ENCODE peak calls at places on chromosomes 12 and 14, in seven cellular contexts. One of them, this sample, is unnamed.

GRCh38 chr14:33720388-33720787 is 230.5 kb downstream of the EGLN3 start:
- DNase-seq in tibial artery: no peak
- DNase-seq in lower leg skin: no peak
- DNase-seq in fibroblast of pulmonary artery: no peak
- DNase-seq in AG04450: no peak
- DNase-seq in GM12865: no peak
- DNase-seq in A549: no peak
- DNase-seq in this sample: no peak

GRCh38 chr12:47717443-47718193 is 7.7 kb downstream of the ENDOU start:
- DNase-seq in tibial artery: peak; percentile 94
- DNase-seq in lower leg skin: peak; percentile 95
- DNase-seq in fibroblast of pulmonary artery: peak; percentile 93
- DNase-seq in AG04450: peak; percentile 64
- DNase-seq in GM12865: peak; percentile 62
- DNase-seq in A549: peak; percentile 91
- DNase-seq in this sample: no peak

GRCh38 chr14:42248131-42248530 is 641.5 kb downstream of the LRFN5 start:
- DNase-seq in tibial artery: no peak
- DNase-seq in lower leg skin: no peak
- DNase-seq in fibroblast of pulmonary artery: no peak
- DNase-seq in AG04450: no peak
- DNase-seq in GM12865: no peak
- DNase-seq in A549: no peak
- DNase-seq in this sample: no peak

GRCh38 chr14:101875041-101875725 is 89.2 kb upstream of the DYNC1H1 start:
- DNase-seq in tibial artery: no peak
- DNase-seq in lower leg skin: no peak
- DNase-seq in fibroblast of pulmonary artery: no peak
- DNase-seq in AG04450: no peak
- DNase-seq in GM12865: no peak
- DNase-seq in A549: no peak
- DNase-seq in this sample: no peak

GRCh38 chr14:58298880-58299664 is 717 bp downstream of the ARID4A start:
- DNase-seq in tibial artery: peak; percentile 69
- DNase-seq in lower leg skin: peak; percentile 90
- DNase-seq in fibroblast of pulmonary artery: no peak
- DNase-seq in AG04450: no peak
- DNase-seq in GM12865: peak; percentile 38
- DNase-seq in A549: peak; percentile 22
- DNase-seq in this sample: no peak

GRCh38 chr12:33977887-33978286 is 44.4 kb upstream of the ALG10 start:
- DNase-seq in tibial artery: no peak
- DNase-seq in lower leg skin: no peak
- DNase-seq in fibroblast of pulmonary artery: no peak
- DNase-seq in AG04450: no peak
- DNase-seq in GM12865: no peak
- DNase-seq in A549: no peak
- DNase-seq in this sample: no peak

GRCh38 chr12:6276936-6277615 is 33.4 kb upstream of the PLEKHG6 start:
- DNase-seq in tibial artery: peak; percentile 50
- DNase-seq in lower leg skin: no peak
- DNase-seq in fibroblast of pulmonary artery: no peak
- DNase-seq in AG04450: no peak
- DNase-seq in GM12865: no peak
- DNase-seq in A549: no peak
- DNase-seq in this sample: no peak

GRCh38 chr12:109092484-109093021 is 719 bp downstream of the ALKBH2 start:
- DNase-seq in tibial artery: peak; percentile 21
- DNase-seq in lower leg skin: no peak
- DNase-seq in fibroblast of pulmonary artery: no peak
- DNase-seq in AG04450: no peak
- DNase-seq in GM12865: no peak
- DNase-seq in A549: no peak
- DNase-seq in this sample: no peak

GRCh38 chr12:77591959-77592358 is 238.7 kb upstream of the NAV3 start:
- DNase-seq in tibial artery: no peak
- DNase-seq in lower leg skin: no peak
- DNase-seq in fibroblast of pulmonary artery: no peak
- DNase-seq in AG04450: no peak
- DNase-seq in GM12865: no peak
- DNase-seq in A549: no peak
- DNase-seq in this sample: no peak

GRCh38 chr12:3604750-3605638 is 114.0 kb downstream of the PRMT8 start:
- DNase-seq in tibial artery: no peak
- DNase-seq in lower leg skin: no peak
- DNase-seq in fibroblast of pulmonary artery: peak; percentile 3
- DNase-seq in AG04450: no peak
- DNase-seq in GM12865: no peak
- DNase-seq in A549: no peak
- DNase-seq in this sample: peak; percentile 19

GRCh38 chr14:58191763-58192596 is 8.0 kb upstream of the ACTR10 start:
- DNase-seq in tibial artery: no peak
- DNase-seq in lower leg skin: no peak
- DNase-seq in fibroblast of pulmonary artery: no peak
- DNase-seq in AG04450: no peak
- DNase-seq in GM12865: no peak
- DNase-seq in A549: no peak
- DNase-seq in this sample: no peak

GRCh38 chr14:95667251-95667693 is 19.0 kb upstream of the TCL1B start:
- DNase-seq in tibial artery: no peak
- DNase-seq in lower leg skin: peak; percentile 78
- DNase-seq in fibroblast of pulmonary artery: no peak
- DNase-seq in AG04450: no peak
- DNase-seq in GM12865: peak; percentile 37
- DNase-seq in A549: no peak
- DNase-seq in this sample: no peak

GRCh38 chr12:7066596-7066995 is 6.1 kb downstream of the C1S start:
- DNase-seq in tibial artery: no peak
- DNase-seq in lower leg skin: peak; percentile 53
- DNase-seq in fibroblast of pulmonary artery: no peak
- DNase-seq in AG04450: no peak
- DNase-seq in GM12865: no peak
- DNase-seq in A549: no peak
- DNase-seq in this sample: no peak

DNA sequence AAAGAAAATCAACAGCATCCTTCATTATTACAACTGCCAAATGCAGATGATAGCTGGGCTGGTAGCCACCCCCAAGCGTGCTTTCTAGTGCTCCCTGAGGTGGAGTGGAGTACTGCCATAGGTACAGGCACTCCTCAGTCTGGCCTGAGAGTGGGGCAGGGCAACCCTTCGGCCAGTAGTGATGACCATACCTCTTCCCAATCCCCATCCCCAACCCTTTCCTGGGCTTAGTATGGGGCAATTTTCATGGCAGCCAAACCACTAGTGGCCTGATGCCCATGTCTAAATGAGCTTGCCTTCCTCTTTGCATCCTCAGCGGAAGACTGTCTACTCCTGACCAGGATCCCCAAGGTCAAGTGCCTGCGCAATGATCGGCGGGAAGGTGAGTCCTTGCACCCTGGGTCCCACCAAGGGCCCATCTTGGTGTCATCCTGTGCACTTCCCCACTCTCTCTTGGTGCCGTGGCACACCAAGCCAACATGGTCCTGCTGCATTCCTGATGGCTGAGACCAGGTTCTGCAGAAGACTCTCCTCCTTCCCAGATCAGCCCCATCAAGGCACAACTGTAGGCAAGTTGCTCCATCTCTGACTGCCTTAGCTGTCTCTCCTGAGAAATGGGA is 65.8 kb downstream of the GALNT16 start:
- DNase-seq in tibial artery: peak; percentile 57
- DNase-seq in lower leg skin: peak; percentile 70
- DNase-seq in fibroblast of pulmonary artery: no peak
- DNase-seq in AG04450: no peak
- DNase-seq in GM12865: no peak
- DNase-seq in A549: peak; percentile 48
- DNase-seq in this sample: no peak
- TF ChIP-seq CTCF in tibial artery: no peak
- TF ChIP-seq CTCF in lower leg skin: no peak
- TF ChIP-seq CTCF in fibroblast of pulmonary artery: peak; percentile 21
- TF ChIP-seq CTCF in AG04450: peak; percentile 14
- TF ChIP-seq CTCF in GM12865: peak; percentile 18
- TF ChIP-seq CTCF in A549: no peak
- TF ChIP-seq CTCF in this sample: no peak

GRCh38 chr12:81077686-81078441 is at the start of gene ACSS3:
- DNase-seq in tibial artery: peak; percentile 71
- DNase-seq in lower leg skin: peak; percentile 89
- DNase-seq in fibroblast of pulmonary artery: peak; percentile 34
- DNase-seq in AG04450: no peak
- DNase-seq in GM12865: no peak
- DNase-seq in A549: no peak
- DNase-seq in this sample: no peak
- H3K4me3 ChIP-seq in tibial artery: peak within 1 kb of the TSS; percentile 92
- H3K4me3 ChIP-seq in lower leg skin: peak within 1 kb of the TSS; percentile 66
- H3K4me3 ChIP-seq in fibroblast of pulmonary artery: peak within 1 kb of the TSS; percentile 49
- H3K4me3 ChIP-seq in AG04450: peak within 1 kb of the TSS; percentile 58
- H3K4me3 ChIP-seq in GM12865: no peak within 1 kb of the TSS
- H3K4me3 ChIP-seq in A549: peak within 1 kb of the TSS; percentile 27
- H3K4me3 ChIP-seq in this sample: peak within 1 kb of the TSS; percentile 62

GRCh38 chr14:88563845-88564244 is 1.0 kb downstream of the ZC3H14 start:
- DNase-seq in tibial artery: no peak
- DNase-seq in lower leg skin: no peak
- DNase-seq in fibroblast of pulmonary artery: no peak
- DNase-seq in AG04450: no peak
- DNase-seq in GM12865: no peak
- DNase-seq in A549: no peak
- DNase-seq in this sample: no peak

GRCh38 chr14:88562532-88562830 is 356 bp upstream of the ZC3H14 start:
- DNase-seq in tibial artery: no peak
- DNase-seq in lower leg skin: no peak
- DNase-seq in fibroblast of pulmonary artery: no peak
- DNase-seq in AG04450: no peak
- DNase-seq in GM12865: no peak
- DNase-seq in A549: no peak
- DNase-seq in this sample: no peak

GRCh38 chr14:88556581-88556980 is 1.8 kb upstream of the PTPN21 start:
- DNase-seq in tibial artery: no peak
- DNase-seq in lower leg skin: no peak
- DNase-seq in fibroblast of pulmonary artery: no peak
- DNase-seq in AG04450: no peak
- DNase-seq in GM12865: no peak
- DNase-seq in A549: no peak
- DNase-seq in this sample: no peak

GRCh38 chr14:88562831-88563686 is at the start of gene ZC3H14:
- DNase-seq in tibial artery: peak; percentile 90
- DNase-seq in lower leg skin: peak; percentile 95
- DNase-seq in fibroblast of pulmonary artery: peak; percentile 88
- DNase-seq in AG04450: peak; percentile 52
- DNase-seq in GM12865: peak; percentile 94
- DNase-seq in A549: peak; percentile 82
- DNase-seq in this sample: no peak

GRCh38 chr14:88559852-88560251 is 3.0 kb upstream of the ZC3H14 start:
- DNase-seq in tibial artery: no peak
- DNase-seq in lower leg skin: no peak
- DNase-seq in fibroblast of pulmonary artery: peak; percentile 69
- DNase-seq in AG04450: peak; percentile 38
- DNase-seq in GM12865: no peak
- DNase-seq in A549: no peak
- DNase-seq in this sample: no peak
- TF ChIP-seq CTCF in tibial artery: no peak
- TF ChIP-seq CTCF in lower leg skin: no peak
- TF ChIP-seq CTCF in fibroblast of pulmonary artery: peak; percentile 52
- TF ChIP-seq CTCF in AG04450: peak; percentile 70
- TF ChIP-seq CTCF in GM12865: no peak
- TF ChIP-seq CTCF in A549: peak; percentile 54
- TF ChIP-seq CTCF in this sample: peak; percentile 19

DNA sequence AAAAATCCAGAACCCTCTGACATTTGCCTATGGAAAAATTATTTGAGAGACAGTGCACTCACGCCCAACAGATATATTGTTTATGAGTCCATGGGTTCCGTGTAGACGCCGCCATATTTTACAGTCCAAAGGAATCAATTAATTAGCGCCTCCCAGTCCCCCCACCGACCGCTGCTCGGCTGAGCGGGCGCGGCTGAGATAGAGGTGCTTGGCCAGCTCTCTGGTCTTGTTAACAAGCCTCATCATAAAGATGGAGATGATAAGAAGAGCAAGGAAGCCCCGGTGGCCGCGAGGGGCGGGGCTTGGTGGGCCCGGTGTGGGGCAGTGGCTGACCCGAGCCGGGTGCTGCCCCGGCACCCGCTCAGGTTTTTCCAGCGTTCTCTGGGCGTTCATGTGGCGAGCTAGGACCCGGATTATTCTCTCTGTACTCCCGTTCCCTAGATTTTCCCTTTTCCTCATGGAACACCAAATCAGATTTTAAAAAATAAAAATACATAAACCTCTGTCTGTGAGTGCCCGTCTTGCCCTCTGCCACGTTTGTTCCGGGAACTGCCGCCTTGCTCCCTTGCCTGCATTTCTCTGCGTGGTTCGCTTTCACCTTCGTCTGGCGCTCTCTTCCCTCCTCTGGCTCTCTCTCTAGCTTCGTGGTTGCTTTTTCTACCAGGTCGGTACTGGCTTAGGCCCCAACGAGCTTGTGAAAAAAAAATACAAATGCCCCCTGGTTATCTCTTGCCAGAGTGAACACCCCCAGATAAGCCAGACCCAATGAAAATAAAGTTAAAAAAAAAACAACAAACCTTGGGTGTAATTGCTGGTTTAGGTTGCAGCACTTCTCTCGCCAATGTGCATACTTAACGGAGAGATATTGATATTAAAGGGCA is 9.0 kb downstream of the HOXC12 start:
- DNase-seq in tibial artery: peak; percentile 60
- DNase-seq in lower leg skin: no peak
- DNase-seq in fibroblast of pulmonary artery: no peak
- DNase-seq in AG04450: no peak
- DNase-seq in GM12865: no peak
- DNase-seq in A549: no peak
- DNase-seq in this sample: no peak
- H3K4me3 ChIP-seq in tibial artery: peak overlapping the region; percentile 77
- H3K4me3 ChIP-seq in lower leg skin: no peak overlapping the region
- H3K4me3 ChIP-seq in fibroblast of pulmonary artery: no peak overlapping the region
- H3K4me3 ChIP-seq in AG04450: no peak overlapping the region
- H3K4me3 ChIP-seq in GM12865: no peak overlapping the region
- H3K4me3 ChIP-seq in A549: no peak overlapping the region
- H3K4me3 ChIP-seq in this sample: no peak overlapping the region